ENCODE peak calls at places on chromosome 13, in six cellular contexts. J, M, C, G, H and E are unnamed samples.

GRCh38 chr13:43493496-43494000 is 293.2 kb downstream of the ENOX1 start:
- DNase-seq in M (no peak), G (no peak), J (no peak), C (no peak), H (no peak), E (no peak)

GRCh38 chr13:80214521-80214941 is 126.4 kb downstream of the SPRY2 start:
- DNase-seq in J (no peak), G (no peak), M (no peak), C (no peak), H (no peak), E (no peak)

GRCh38 chr13:25329706-25330105 is 28.3 kb downstream of the NUP58 start:
- DNase-seq in M (no peak), J (peak), C (no peak), G (no peak), H (no peak), E (no peak)

GRCh38 chr13:28819046-28819747 is 942 bp upstream of the MTUS2 start:
- DNase-seq in G (no peak), J (peak), H (no peak), M (no peak), C (no peak), E (no peak)

GRCh38 chr13:75934889-75935288 is 298.8 kb downstream of the LMO7 start:
- DNase-seq in C (no peak), M (no peak), G (no peak), J (peak), H (no peak), E (no peak)

GRCh38 chr13:40187836-40188591 is 478.4 kb downstream of the FOXO1 start:
- DNase-seq in H (peak), J (no peak), C (no peak), M (no peak), G (no peak), E (no peak)

GRCh38 chr13:41501281-41501680 is 43.9 kb downstream of the RGCC start:
- DNase-seq in M (no peak), J (no peak), C (no peak), H (no peak), G (no peak), E (no peak)

GRCh38 chr13:97308735-97309429 is 86.7 kb downstream of the MBNL2 start:
- DNase-seq in J (peak), H (no peak), C (no peak), M (no peak), G (no peak), E (no peak)

GRCh38 chr13:77061362-77061761 is 34.4 kb upstream of the FBXL3 start:
- DNase-seq in C (no peak), J (no peak), M (no peak), H (no peak), G (no peak), E (no peak)

GRCh38 chr13:78241278-78241919 is 322.8 kb upstream of the EDNRB start:
- DNase-seq in C (no peak), J (peak), G (no peak), M (no peak), H (no peak), E (no peak)

GRCh38 chr13:29905845-29906244 is 55.4 kb upstream of the UBL3 start:
- DNase-seq in J (no peak), H (no peak), G (no peak), M (no peak), C (no peak), E (no peak)

GRCh38 chr13:112210401-112210800 is 143.5 kb downstream of the SOX1 start:
- DNase-seq in C (no peak), G (no peak), H (no peak), J (no peak), M (no peak), E (no peak)

GRCh38 chr13:98454389-98454881 is 122.5 kb downstream of the STK24 start:
- DNase-seq in M (no peak), H (no peak), G (no peak), C (no peak), J (peak), E (no peak)

GRCh38 chr13:50124536-50125305 is 109.5 kb downstream of the KCNRG start:
- DNase-seq in H (peak), G (peak), C (no peak), M (peak), J (peak), E (peak)

GRCh38 chr13:110179116-110179857 is 127.7 kb downstream of the COL4A1 start:
- DNase-seq in G (no peak), H (no peak), M (no peak), J (no peak), C (no peak), E (no peak)

GRCh38 chr13:65456150-65456912 is 1773.8 kb downstream of the PCDH9 start:
- DNase-seq in J (peak), C (no peak), G (no peak), H (no peak), M (no peak), E (no peak)

GRCh38 chr13:113176292-113176691 is 17.8 kb downstream of the PROZ start:
- DNase-seq in G (no peak), J (no peak), M (no peak), C (no peak), H (peak), E (no peak)

GRCh38 chr13:86383151-86383550 is 583.9 kb upstream of the SLITRK6 start:
- DNase-seq in H (no peak), C (no peak), J (no peak), M (no peak), G (no peak), E (no peak)

GRCh38 chr13:70668983-70669382 is 560.7 kb upstream of the KLHL1 start:
- DNase-seq in C (no peak), J (peak), H (no peak), G (no peak), M (no peak), E (no peak)

GRCh38 chr13:32978278-32978677 is 37.9 kb upstream of the KL start:
- DNase-seq in H (no peak), J (no peak), M (no peak), G (no peak), C (no peak), E (no peak)

GRCh38 chr13:75687145-75687763 is 51.1 kb downstream of the LMO7 start:
- DNase-seq in C (no peak), G (no peak), J (peak), H (no peak), M (no peak), E (no peak)

GRCh38 chr13:79470666-79471065 is 10.3 kb upstream of the NDFIP2 start:
- DNase-seq in J (no peak), H (no peak), M (no peak), G (no peak), C (no peak), E (no peak)

GRCh38 chr13:43368003-43368402 is 344.6 kb downstream of the DNAJC15 start:
- DNase-seq in J (peak), H (no peak), M (no peak), G (no peak), C (no peak), E (no peak)